ENCODE peak calls at places on chromosomes 7 and 10, in seven cellular contexts. D is mammary epithelial cell, U is GM23248, B is AG10803, T is Peyer's patch, A is cardiac fibroblast, X is gastrocnemius medialis. O is an unnamed sample.

GRCh38 chr10:12351447-12351846 is 2.1 kb downstream of the CAMK1D start:
- DNase-seq in D (no peak), U (no peak), B (no peak), T (no peak), A (no peak), X (no peak), O (no peak)

GRCh38 chr7:13541326-13541725 is 448.1 kb downstream of the ETV1 start:
- DNase-seq in D (no peak), U (no peak), B (no peak), T (no peak), A (no peak), X (no peak), O (no peak)

GRCh38 chr7:57203161-57203791 is 71.0 kb upstream of the ZNF479 start:
- DNase-seq in D (no peak), U (no peak), B (no peak), T (no peak), A (no peak), X (no peak), O (no peak)

GRCh38 chr10:4023997-4024396 is 239.0 kb upstream of the KLF6 start:
- DNase-seq in D (no peak), U (no peak), B (no peak), T (no peak), A (no peak), X (no peak), O (no peak)

GRCh38 chr7:116426428-116427156 is 72.9 kb upstream of the CAV2 start:
- DNase-seq in D (peak; percentile 76), U (peak; percentile 88), B (peak; percentile 79), T (no peak), A (peak; percentile 83), X (no peak), O (peak; percentile 60)

GRCh38 chr7:83976302-83976701 is 218.3 kb downstream of the SEMA3A start:
- DNase-seq in D (peak; percentile 17), U (peak; percentile 60), B (peak; percentile 45), T (no peak), A (peak; percentile 51), X (no peak), O (no peak)

GRCh38 chr7:15684036-15684815 is 2.3 kb downstream of the MEOX2 start:
- DNase-seq in D (no peak), U (peak; percentile 0), B (no peak), T (no peak), A (peak; percentile 4), X (no peak), O (no peak)

GRCh38 chr7:149097088-149097487 is 6.6 kb upstream of the ZNF786 start:
- DNase-seq in D (no peak), U (peak; percentile 15), B (peak; percentile 16), T (no peak), A (no peak), X (no peak), O (no peak)

GRCh38 chr7:2473496-2474180 is 2.6 kb downstream of the GRIFIN start:
- DNase-seq in D (no peak), U (no peak), B (no peak), T (no peak), A (no peak), X (no peak), O (no peak)

GRCh38 chr10:103812431-103812830 is 42.9 kb downstream of the SH3PXD2A start:
- DNase-seq in D (no peak), U (no peak), B (no peak), T (peak; percentile 61), A (peak; percentile 24), X (no peak), O (no peak)

GRCh38 chr7:129343099-129343700 is 91.0 kb upstream of the STRIP2 start:
- DNase-seq in D (peak; percentile 36), U (peak; percentile 61), B (peak; percentile 54), T (no peak), A (peak; percentile 69), X (peak; percentile 7), O (no peak)

GRCh38 chr7:99079104-99079503 is 64.8 kb downstream of the SMURF1 start:
- DNase-seq in D (no peak), U (no peak), B (no peak), T (no peak), A (no peak), X (peak; percentile 44), O (no peak)

GRCh38 chr10:133225707-133226191 is 4.3 kb upstream of the UTF1 start:
- DNase-seq in D (no peak), U (no peak), B (no peak), T (no peak), A (no peak), X (no peak), O (no peak)

GRCh38 chr10:133227256-133227655 is 2.8 kb upstream of the UTF1 start:
- DNase-seq in D (no peak), U (no peak), B (no peak), T (no peak), A (no peak), X (no peak), O (no peak)

GRCh38 chr10:133226251-133226808 is 3.7 kb upstream of the UTF1 start:
- DNase-seq in D (peak; percentile 26), U (peak; percentile 45), B (no peak), T (no peak), A (no peak), X (no peak), O (no peak)

GRCh38 chr10:133224076-133224475 is 5.9 kb upstream of the UTF1 start:
- DNase-seq in D (no peak), U (no peak), B (no peak), T (no peak), A (no peak), X (no peak), O (no peak)

GRCh38 chr10:133224861-133225366 is 5.1 kb upstream of the UTF1 start:
- DNase-seq in D (no peak), U (no peak), B (no peak), T (no peak), A (peak; percentile 64), X (no peak), O (peak; percentile 5)
- H3K4me3 ChIP-seq in D (no peak overlapping the region), U (no peak overlapping the region), B (no peak overlapping the region), T (no peak overlapping the region), A (no peak overlapping the region), X (no peak overlapping the region), O (no peak overlapping the region)

GRCh38 chr7:42947531-42947930 is 15.4 kb downstream of the MRPL32 start:
- DNase-seq in D (no peak), U (no peak), B (peak; percentile 64), T (no peak), A (no peak), X (no peak), O (no peak)

GRCh38 chr7:42950417-42950816 is 18.2 kb downstream of the MRPL32 start:
- DNase-seq in D (no peak), U (no peak), B (no peak), T (no peak), A (no peak), X (no peak), O (no peak)

GRCh38 chr7:42940985-42941847 is 9.0 kb downstream of the MRPL32 start:
- DNase-seq in D (peak; percentile 43), U (peak; percentile 78), B (peak; percentile 73), T (peak; percentile 76), A (peak; percentile 85), X (peak; percentile 28), O (peak; percentile 26)

GRCh38 chr7:42946616-42946928 is 14.4 kb downstream of the MRPL32 start:
- DNase-seq in D (no peak), U (no peak), B (peak; percentile 11), T (no peak), A (no peak), X (no peak), O (no peak)

DNA sequence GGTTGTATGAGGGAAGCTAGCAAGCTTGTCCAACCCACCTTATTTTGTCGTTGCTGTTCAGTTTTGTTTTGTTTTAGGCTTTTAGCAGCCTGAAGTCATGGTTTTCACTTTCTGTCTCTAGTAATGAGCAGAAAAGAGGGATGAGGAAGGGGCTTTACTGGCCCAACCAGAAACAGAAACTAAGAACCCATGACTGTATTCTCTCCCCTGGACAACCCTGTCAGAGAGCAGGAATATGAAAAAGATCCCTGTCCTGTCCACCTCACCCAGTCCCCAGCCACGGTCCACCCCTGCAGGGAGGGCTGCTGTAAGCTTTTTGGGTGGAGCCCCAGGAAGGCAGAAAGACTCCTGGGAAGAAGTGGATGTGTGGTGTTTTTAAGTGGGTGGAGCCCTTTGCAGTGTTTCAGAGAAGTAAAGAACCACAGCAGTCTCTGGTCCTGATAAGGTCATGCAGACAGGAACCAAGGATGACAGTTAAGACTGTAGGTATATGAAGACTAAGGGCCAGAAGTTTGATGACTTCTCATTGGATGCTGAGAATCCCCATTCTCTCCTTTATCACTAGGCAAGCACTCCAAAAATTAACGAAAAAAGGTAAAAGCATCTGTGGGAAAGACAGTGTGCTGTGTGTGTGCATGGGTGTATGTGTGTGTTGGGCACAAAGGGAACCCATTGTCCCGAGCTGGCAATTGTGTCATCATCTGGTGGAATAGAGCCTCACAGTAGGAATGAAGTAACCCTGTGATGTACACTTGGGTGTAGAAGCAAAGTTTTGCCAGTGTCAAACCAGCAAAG is 13.8 kb downstream of the MRPL32 start:
- DNase-seq in D (no peak), U (peak; percentile 47), B (no peak), T (no peak), A (no peak), X (no peak), O (no peak)
- H3K4me3 ChIP-seq in D (no peak overlapping the region), U (peak overlapping the region; percentile 1), B (no peak overlapping the region), T (no peak overlapping the region), A (no peak overlapping the region), X (no peak overlapping the region), O (no peak overlapping the region)

DNA sequence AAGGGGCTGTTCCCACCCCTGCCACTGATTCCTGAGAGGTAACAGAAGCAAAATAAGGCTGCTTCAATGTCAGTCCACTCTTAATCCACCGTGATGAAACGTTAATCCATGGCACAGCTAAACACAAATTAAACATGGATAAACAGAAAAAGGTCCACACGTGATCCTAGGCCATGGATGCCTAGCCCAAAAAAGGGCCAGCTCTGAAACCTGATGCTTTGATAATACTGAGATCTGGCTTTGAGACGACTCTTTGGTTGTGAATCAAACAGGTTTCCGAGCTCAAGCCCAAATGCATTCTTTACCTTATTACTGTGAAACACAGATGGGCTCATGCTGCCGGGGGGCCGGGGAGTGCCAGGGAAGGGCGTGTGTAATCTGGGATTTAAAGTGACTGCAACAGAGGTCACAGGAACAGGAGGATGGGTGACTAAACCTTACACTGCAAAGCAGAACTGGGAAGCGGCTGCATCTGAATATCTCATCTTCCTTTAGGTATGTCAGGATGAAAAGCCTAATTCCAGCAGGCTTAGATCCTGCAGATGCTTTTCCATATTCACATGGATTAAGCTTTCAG is 86.5 kb downstream of the ZRANB1 start:
- DNase-seq in D (no peak), U (peak; percentile 81), B (peak; percentile 56), T (no peak), A (no peak), X (no peak), O (no peak)
- H3K4me3 ChIP-seq in D (no peak overlapping the region), U (no peak overlapping the region), B (no peak overlapping the region), T (no peak overlapping the region), A (no peak overlapping the region), X (no peak overlapping the region), O (no peak overlapping the region)

GRCh38 chr7:151009340-151010001 is 14.8 kb downstream of the ATG9B start:
- DNase-seq in D (no peak), U (no peak), B (no peak), T (no peak), A (no peak), X (no peak), O (no peak)

GRCh38 chr7:151010307-151011096 is 13.8 kb downstream of the ATG9B start:
- DNase-seq in D (no peak), U (peak; percentile 34), B (peak; percentile 16), T (peak; percentile 48), A (peak; percentile 51), X (no peak), O (no peak)

GRCh38 chr7:151012031-151012692 is 12.1 kb downstream of the ATG9B start:
- DNase-seq in D (no peak), U (no peak), B (no peak), T (peak; percentile 72), A (no peak), X (no peak), O (no peak)

GRCh38 chr7:151010002-151010306 is 14.3 kb downstream of the ATG9B start:
- DNase-seq in D (no peak), U (no peak), B (no peak), T (peak; percentile 47), A (no peak), X (no peak), O (no peak)

GRCh38 chr7:151011097-151011409 is 13.2 kb downstream of the ATG9B start:
- DNase-seq in D (no peak), U (no peak), B (no peak), T (peak; percentile 39), A (no peak), X (no peak), O (no peak)
- H3K4me3 ChIP-seq in D (no peak overlapping the region), U (no peak overlapping the region), B (no peak overlapping the region), T (no peak overlapping the region), A (no peak overlapping the region), X (no peak overlapping the region), O (no peak overlapping the region)

O was measured in kidney epithelial cell.